ENCODE peak calls at places on chromosomes 6 and 20, in seven cellular contexts. O is endodermal cell, L is AG08395, Q is pons, S is GM23248, R is T-cell, H is GM04504. P is an unnamed sample.
A peak's percentile ranks its signal among the peaks of the same experiment; 100 is the strongest.

GRCh38 chr6:38673397-38674165 is 29.4 kb downstream of the GLO1 start:
- DNase-seq in Q (no peak), R (no peak), S (no peak), L (no peak), H (no peak), O (peak; percentile 61), P (no peak)

GRCh38 chr20:45105317-45105716 is 4.4 kb upstream of the KCNS1 start:
- DNase-seq in O (no peak), Q (no peak), R (no peak), S (no peak), L (no peak), H (no peak), P (no peak)

GRCh38 chr6:29734046-29735018 is 11.1 kb downstream of the HLA-F start:
- DNase-seq in S (no peak), H (no peak), R (no peak), Q (no peak), L (no peak), O (no peak), P (no peak)

GRCh38 chr6:153800580-153800979 is 238.5 kb upstream of the OPRM1 start:
- DNase-seq in S (no peak), L (no peak), H (no peak), O (no peak), R (no peak), Q (no peak), P (no peak)

GRCh38 chr6:42450314-42451145 is 1.2 kb downstream of the TRERF1 start:
- DNase-seq in O (peak; percentile 71), Q (no peak), R (peak; percentile 24), L (peak; percentile 33), S (peak; percentile 61), H (no peak), P (no peak)

GRCh38 chr20:52481443-52481842 is 289.9 kb upstream of the ZFP64 start:
- DNase-seq in Q (no peak), H (no peak), O (no peak), L (no peak), R (no peak), S (no peak), P (no peak)

GRCh38 chr6:30443657-30444450 is 45.5 kb upstream of the HLA-E start:
- DNase-seq in Q (no peak), H (no peak), O (no peak), L (peak; percentile 31), S (peak; percentile 81), R (no peak), P (no peak)

GRCh38 chr6:36885461-36886401 is at the start of gene C6orf89:
- DNase-seq in L (peak; percentile 95), H (peak; percentile 94), Q (peak; percentile 99), S (peak; percentile 98), O (peak; percentile 99), R (peak; percentile 98), P (peak; percentile 97)

GRCh38 chr6:75418233-75418632 is 75.4 kb downstream of the FILIP1 start:
- DNase-seq in L (peak; percentile 51), S (peak; percentile 58), O (no peak), H (no peak), Q (no peak), R (no peak), P (no peak)

GRCh38 chr6:4253604-4254211 is 118.3 kb upstream of the ECI2 start:
- DNase-seq in Q (peak; percentile 31), L (peak; percentile 82), R (no peak), H (peak; percentile 42), S (peak; percentile 75), O (no peak), P (no peak)

GRCh38 chr6:74356385-74356784 is 660.4 kb downstream of the CD109 start:
- DNase-seq in O (no peak), L (peak; percentile 52), S (peak; percentile 77), Q (no peak), H (peak; percentile 16), R (no peak), P (no peak)

GRCh38 chr20:22995923-22996322 is 39.2 kb upstream of the SSTR4 start:
- DNase-seq in R (no peak), H (no peak), Q (no peak), S (no peak), L (no peak), O (no peak), P (no peak)

GRCh38 chr20:46872315-46873211 is 22.1 kb upstream of the EYA2 start:
- DNase-seq in L (peak; percentile 55), Q (peak; percentile 25), R (no peak), H (no peak), O (no peak), S (peak; percentile 21), P (no peak)

GRCh38 chr6:134908906-134909516 is 40.9 kb downstream of the ALDH8A1 start:
- DNase-seq in H (peak; percentile 99), Q (peak; percentile 65), R (no peak), O (no peak), L (peak; percentile 92), S (peak; percentile 99), P (peak; percentile 29)

GRCh38 chr6:129849456-129849855 is 11.7 kb downstream of the TMEM244 start:
- DNase-seq in S (peak; percentile 78), O (no peak), L (peak; percentile 42), R (no peak), Q (no peak), H (peak; percentile 32), P (no peak)

GRCh38 chr6:133548409-133548808 is 307.3 kb downstream of the EYA4 start:
- DNase-seq in O (no peak), L (peak; percentile 43), R (no peak), S (peak; percentile 67), H (no peak), Q (no peak), P (no peak)

GRCh38 chr6:131199568-131200272 is 64.5 kb downstream of the AKAP7 start:
- DNase-seq in L (peak; percentile 77), Q (peak; percentile 61), R (peak; percentile 84), H (peak; percentile 47), O (peak; percentile 88), S (peak; percentile 77), P (peak; percentile 6)

GRCh38 chr6:110033749-110034636 is 55.9 kb downstream of the GPR6 start:
- DNase-seq in L (no peak), R (no peak), H (no peak), Q (no peak), S (no peak), O (no peak), P (no peak)

GRCh38 chr20:61533231-61533631 is 281.2 kb downstream of the CDH4 start:
- DNase-seq in S (no peak), H (no peak), Q (no peak), L (no peak), R (no peak), O (no peak), P (no peak)

GRCh38 chr6:137709424-137710281 is 157.4 kb upstream of the TNFAIP3 start:
- DNase-seq in S (peak; percentile 83), H (no peak), L (no peak), O (no peak), Q (no peak), R (no peak), P (no peak)

GRCh38 chr6:25005010-25005409 is 69.2 kb upstream of the RIPOR2 start:
- DNase-seq in H (no peak), O (no peak), R (no peak), S (no peak), L (no peak), Q (no peak), P (no peak)

GRCh38 chr6:128305976-128306375 is 214.4 kb downstream of the PTPRK start:
- DNase-seq in H (no peak), R (no peak), L (no peak), Q (no peak), O (no peak), S (no peak), P (no peak)

P was measured in NCI-H1694 treated with DMSO at 0.1 percent for 48 hours.